ENCODE peak calls at places on chromosomes 5 and 9, in five cellular contexts. F, V, S, A and R are unnamed samples.

GRCh38 chr9:37624073-37624472 is 26.7 kb upstream of the FRMPD1 start:
- DNase-seq in S (no peak), F (no peak), A (no peak), V (no peak), R (no peak)

GRCh38 chr9:37290366-37290765 is 132.1 kb upstream of the GRHPR start:
- DNase-seq in A (no peak), S (no peak), V (no peak), F (no peak), R (no peak)

GRCh38 chr9:88821033-88821748 is 170.1 kb upstream of the S1PR3 start:
- DNase-seq in A (no peak), V (no peak), S (no peak), F (no peak), R (no peak)

GRCh38 chr9:21778300-21778699 is 24.1 kb upstream of the MTAP start:
- DNase-seq in S (no peak), F (no peak), A (peak), V (no peak), R (no peak)

GRCh38 chr5:57834829-57835554 is 352.4 kb upstream of the ACTBL2 start:
- DNase-seq in V (no peak), F (no peak), S (no peak), A (no peak), R (no peak)

GRCh38 chr5:74095871-74096270 is 469.9 kb downstream of the ARHGEF28 start:
- DNase-seq in F (no peak), V (no peak), S (no peak), A (no peak), R (no peak)

GRCh38 chr9:128055222-128056040 is 11.7 kb downstream of the NAIF1 start:
- DNase-seq in F (no peak), A (peak), S (no peak), V (no peak), R (no peak)

GRCh38 chr9:133609311-133610098 is at the start of gene FAM163B:
- DNase-seq in F (no peak), S (no peak), A (no peak), V (peak), R (no peak)

GRCh38 chr9:138105561-138106505 is 228.3 kb downstream of the CACNA1B start:
- DNase-seq in V (no peak), S (no peak), F (no peak), A (no peak), R (no peak)

GRCh38 chr9:95783426-95783975 is 92.0 kb upstream of the ERCC6L2 start:
- DNase-seq in V (no peak), F (no peak), A (no peak), S (no peak), R (peak)

GRCh38 chr9:134423166-134423565 is 96.9 kb downstream of the RXRA start:
- DNase-seq in S (no peak), V (no peak), A (no peak), F (no peak), R (no peak)

GRCh38 chr5:122356868-122357267 is 44.8 kb downstream of the SNCAIP start:
- DNase-seq in A (no peak), S (no peak), F (no peak), V (no peak), R (no peak)

GRCh38 chr5:179265529-179266290 is 79.6 kb downstream of the ADAMTS2 start:
- DNase-seq in V (no peak), A (no peak), F (peak), S (no peak), R (peak)

GRCh38 chr9:86410281-86410680 is 56.1 kb upstream of the TUT7 start:
- DNase-seq in A (no peak), S (no peak), F (no peak), V (no peak), R (no peak)

GRCh38 chr9:14935099-14935710 is 25.0 kb upstream of the FREM1 start:
- DNase-seq in F (no peak), A (no peak), V (no peak), S (no peak), R (no peak)

GRCh38 chr5:142981886-142982820 is 212.0 kb downstream of the ARHGAP26 start:
- DNase-seq in A (no peak), V (no peak), F (peak), S (no peak), R (no peak)

GRCh38 chr5:138942861-138943260 is 67.7 kb upstream of the LRRTM2 start:
- DNase-seq in S (no peak), V (no peak), A (no peak), F (no peak), R (no peak)

GRCh38 chr9:125959980-125960619 is 212.9 kb downstream of the PBX3 start:
- DNase-seq in V (no peak), S (no peak), F (no peak), A (no peak), R (no peak)

GRCh38 chr5:1907616-1908015 is 24.9 kb upstream of the IRX4 start:
- DNase-seq in V (no peak), S (no peak), F (no peak), A (no peak), R (no peak)

GRCh38 chr9:93648836-93649235 is 72.5 kb downstream of the PHF2 start:
- DNase-seq in A (no peak), V (peak), S (no peak), F (peak), R (no peak)

GRCh38 chr5:122880749-122881148 is 35.3 kb downstream of the SNX24 start:
- DNase-seq in S (no peak), A (no peak), F (no peak), V (no peak), R (no peak)

GRCh38 chr5:172380261-172380991 is 73.9 kb downstream of the SH3PXD2B start:
- DNase-seq in A (no peak), F (no peak), V (no peak), S (no peak), R (no peak)

GRCh38 chr9:83434254-83434653 is 103.9 kb downstream of the FRMD3 start:
- DNase-seq in F (no peak), A (no peak), S (no peak), V (no peak), R (no peak)

GRCh38 chr5:43917925-43918324 is 314.9 kb downstream of the NNT start:
- DNase-seq in F (no peak), S (no peak), V (no peak), A (no peak), R (no peak)

GRCh38 chr9:113879318-113879717 is 3.2 kb downstream of the ZNF618 start:
- DNase-seq in V (no peak), F (no peak), A (peak), S (no peak), R (no peak)

GRCh38 chr5:174411513-174411819 is 312.9 kb upstream of the MSX2 start:
- DNase-seq in V (no peak), A (no peak), F (no peak), S (no peak), R (no peak)

GRCh38 chr9:132644251-132644650 is 25.5 kb downstream of the DDX31 start:
- DNase-seq in V (no peak), S (no peak), A (no peak), F (no peak), R (no peak)

GRCh38 chr9:101751895-101752294 is 13.4 kb upstream of the GRIN3A start:
- DNase-seq in S (no peak), F (no peak), V (no peak), A (no peak), R (no peak)

GRCh38 chr5:59066367-59067163 is 483.7 kb downstream of the RAB3C start:
- DNase-seq in F (no peak), A (no peak), V (no peak), S (no peak), R (no peak)

GRCh38 chr5:148934895-148935400 is 108.5 kb downstream of the ADRB2 start:
- DNase-seq in F (no peak), S (no peak), A (no peak), V (no peak), R (no peak)

GRCh38 chr5:7873216-7873615 is 4.3 kb downstream of the MTRR start:
- DNase-seq in V (no peak), F (no peak), S (no peak), A (no peak), R (no peak)

GRCh38 chr9:129320575-129321311 is 142.7 kb upstream of the IER5L start:
- DNase-seq in S (no peak), A (peak), F (no peak), V (peak), R (peak)

GRCh38 chr5:43649256-43649655 is 46.3 kb downstream of the NNT start:
- DNase-seq in F (no peak), A (no peak), S (no peak), V (no peak), R (no peak)